ENCODE peak calls at places on chromosomes 2 and 18, in ten cellular contexts. P, O, Q, D, C, I, V, L, F and G are unnamed samples.

GRCh38 chr2:210502997-210503621 is 26.6 kb upstream of the LANCL1 start:
- DNase-seq in P (peak), O (peak), Q (peak), D (peak), C (no peak), I (peak), V (no peak), L (no peak), F (no peak), G (peak)

GRCh38 chr2:200655918-200656580 is 70.2 kb downstream of the AOX1 start:
- DNase-seq in P (peak), O (no peak), Q (peak), D (peak), C (no peak), I (peak), V (no peak), L (no peak), F (no peak), G (peak)

GRCh38 chr2:237894396-237894979 is 35.1 kb downstream of the RAMP1 start:
- DNase-seq in P (no peak), O (no peak), Q (no peak), D (no peak), C (no peak), I (no peak), V (no peak), L (peak), F (no peak), G (no peak)

GRCh38 chr2:174023591-174024523 is 58.7 kb upstream of the SP3 start:
- DNase-seq in P (peak), O (peak), Q (peak), D (peak), C (no peak), I (peak), V (no peak), L (peak), F (no peak), G (peak)

GRCh38 chr2:60438136-60438535 is 115.3 kb downstream of the BCL11A start:
- DNase-seq in P (no peak), O (no peak), Q (no peak), D (no peak), C (no peak), I (no peak), V (no peak), L (no peak), F (no peak), G (no peak)

GRCh38 chr2:238644095-238645081 is 203.5 kb upstream of the TWIST2 start:
- DNase-seq in P (peak), O (no peak), Q (peak), D (peak), C (no peak), I (peak), V (peak), L (no peak), F (no peak), G (peak)

GRCh38 chr2:197947219-197947757 is 142.9 kb downstream of the PLCL1 start:
- DNase-seq in P (no peak), O (no peak), Q (no peak), D (no peak), C (no peak), I (no peak), V (no peak), L (no peak), F (no peak), G (no peak)

GRCh38 chr2:209463835-209464234 is 40.0 kb downstream of the MAP2 start:
- DNase-seq in P (no peak), O (no peak), Q (no peak), D (no peak), C (no peak), I (no peak), V (no peak), L (no peak), F (no peak), G (no peak)

GRCh38 chr2:201827621-201828020 is 21.3 kb downstream of the CDK15 start:
- DNase-seq in P (peak), O (no peak), Q (no peak), D (no peak), C (no peak), I (no peak), V (no peak), L (no peak), F (no peak), G (no peak)

GRCh38 chr2:27369471-27370025 is 590 bp downstream of the EIF2B4 start:
- DNase-seq in P (peak), O (no peak), Q (peak), D (no peak), C (no peak), I (peak), V (no peak), L (no peak), F (no peak), G (no peak)

GRCh38 chr2:74887961-74888670 is 54.2 kb downstream of the HK2 start:
- DNase-seq in P (peak), O (no peak), Q (peak), D (no peak), C (no peak), I (no peak), V (no peak), L (no peak), F (no peak), G (no peak)

GRCh38 chr2:73359915-73360697 is 25.5 kb upstream of the ALMS1 start:
- DNase-seq in P (peak), O (no peak), Q (peak), D (no peak), C (no peak), I (peak), V (no peak), L (no peak), F (no peak), G (no peak)

GRCh38 chr18:13216732-13217465 is 1.7 kb upstream of the LDLRAD4 start:
- DNase-seq in P (no peak), O (no peak), Q (peak), D (no peak), C (peak), I (no peak), V (no peak), L (peak), F (peak), G (no peak)

GRCh38 chr2:197294260-197294659 is 16.3 kb downstream of the ANKRD44 start:
- DNase-seq in P (no peak), O (no peak), Q (no peak), D (no peak), C (peak), I (no peak), V (no peak), L (no peak), F (no peak), G (no peak)

GRCh38 chr2:45992746-45993475 is 304.3 kb upstream of the EPAS1 start:
- DNase-seq in P (no peak), O (no peak), Q (no peak), D (no peak), C (no peak), I (no peak), V (no peak), L (no peak), F (no peak), G (no peak)

GRCh38 chr18:56475250-56475649 is 163.1 kb downstream of the TXNL1 start:
- DNase-seq in P (no peak), O (no peak), Q (no peak), D (peak), C (no peak), I (no peak), V (no peak), L (no peak), F (no peak), G (no peak)

GRCh38 chr2:67604360-67604759 is 207.2 kb downstream of the ETAA1 start:
- DNase-seq in P (peak), O (no peak), Q (peak), D (no peak), C (no peak), I (no peak), V (no peak), L (no peak), F (no peak), G (no peak)

GRCh38 chr2:168490015-168490874 is 34.2 kb downstream of the CERS6 start:
- DNase-seq in P (no peak), O (no peak), Q (peak), D (no peak), C (peak), I (peak), V (no peak), L (no peak), F (no peak), G (no peak)

GRCh38 chr2:241300000-241300399 is 15.5 kb downstream of the HDLBP start:
- DNase-seq in P (no peak), O (no peak), Q (no peak), D (no peak), C (peak), I (no peak), V (no peak), L (no peak), F (no peak), G (no peak)

GRCh38 chr2:169822036-169822435 is 2.7 kb downstream of the METTL5 start:
- DNase-seq in P (peak), O (no peak), Q (no peak), D (no peak), C (no peak), I (peak), V (no peak), L (no peak), F (no peak), G (no peak)

GRCh38 chr2:29747786-29748470 is 173.5 kb downstream of the ALK start:
- DNase-seq in P (peak), O (no peak), Q (peak), D (peak), C (no peak), I (peak), V (no peak), L (no peak), F (no peak), G (peak)

GRCh38 chr18:50097702-50098101 is 97.2 kb downstream of the MYO5B start:
- DNase-seq in P (no peak), O (no peak), Q (no peak), D (no peak), C (no peak), I (no peak), V (no peak), L (no peak), F (no peak), G (no peak)

GRCh38 chr2:38092196-38092902 is 16.4 kb upstream of the CYP1B1 start:
- DNase-seq in P (peak), O (no peak), Q (peak), D (peak), C (no peak), I (peak), V (no peak), L (no peak), F (no peak), G (peak)

GRCh38 chr2:74876081-74876886 is 42.4 kb downstream of the HK2 start:
- DNase-seq in P (peak), O (no peak), Q (peak), D (no peak), C (peak), I (peak), V (no peak), L (no peak), F (no peak), G (peak)

GRCh38 chr18:76058146-76058545 is 436.9 kb downstream of the ZNF516 start:
- DNase-seq in P (no peak), O (no peak), Q (no peak), D (no peak), C (no peak), I (no peak), V (no peak), L (no peak), F (no peak), G (no peak)

GRCh38 chr18:11497585-11497984 is 111.8 kb upstream of the SLC35G4 start:
- DNase-seq in P (peak), O (no peak), Q (peak), D (no peak), C (no peak), I (peak), V (no peak), L (no peak), F (no peak), G (no peak)

GRCh38 chr18:58789856-58790255 is 74.8 kb upstream of the ZNF532 start:
- DNase-seq in P (no peak), O (peak), Q (peak), D (no peak), C (no peak), I (peak), V (no peak), L (no peak), F (no peak), G (no peak)

GRCh38 chr2:25401307-25402021 is 59.7 kb upstream of the DNMT3A start:
- DNase-seq in P (no peak), O (no peak), Q (no peak), D (no peak), C (no peak), I (no peak), V (no peak), L (no peak), F (no peak), G (no peak)

GRCh38 chr18:72828601-72829000 is 39.2 kb downstream of the NETO1 start:
- DNase-seq in P (no peak), O (no peak), Q (no peak), D (no peak), C (no peak), I (no peak), V (no peak), L (no peak), F (no peak), G (no peak)

GRCh38 chr2:231987088-231987788 is 25.7 kb downstream of the DIS3L2 start:
- DNase-seq in P (peak), O (no peak), Q (peak), D (no peak), C (no peak), I (peak), V (no peak), L (no peak), F (no peak), G (peak)

GRCh38 chr18:55323051-55323994 is 264.7 kb downstream of the TCF4 start:
- DNase-seq in P (peak), O (no peak), Q (peak), D (no peak), C (no peak), I (peak), V (no peak), L (no peak), F (no peak), G (no peak)

GRCh38 chr2:42954227-42954962 is 162.0 kb upstream of the HAAO start:
- DNase-seq in P (peak), O (no peak), Q (no peak), D (no peak), C (no peak), I (peak), V (no peak), L (no peak), F (peak), G (no peak)

GRCh38 chr2:224948005-224948404 is 94.3 kb downstream of the DOCK10 start:
- DNase-seq in P (no peak), O (no peak), Q (no peak), D (no peak), C (no peak), I (no peak), V (no peak), L (no peak), F (no peak), G (no peak)

GRCh38 chr2:71461304-71461671 is 7.9 kb downstream of the DYSF start:
- DNase-seq in P (no peak), O (no peak), Q (no peak), D (no peak), C (peak), I (no peak), V (no peak), L (no peak), F (no peak), G (no peak)

GRCh38 chr2:71460056-71460455 is 6.7 kb downstream of the DYSF start:
- DNase-seq in P (no peak), O (no peak), Q (no peak), D (no peak), C (no peak), I (no peak), V (no peak), L (no peak), F (no peak), G (no peak)

GRCh38 chr2:71459084-71459431 is 5.7 kb downstream of the DYSF start:
- DNase-seq in P (no peak), O (no peak), Q (no peak), D (no peak), C (no peak), I (no peak), V (no peak), L (no peak), F (no peak), G (no peak)

GRCh38 chr2:71462056-71462605 is 8.8 kb downstream of the DYSF start:
- DNase-seq in P (no peak), O (no peak), Q (no peak), D (no peak), C (peak), I (no peak), V (no peak), L (no peak), F (no peak), G (no peak)

DNA sequence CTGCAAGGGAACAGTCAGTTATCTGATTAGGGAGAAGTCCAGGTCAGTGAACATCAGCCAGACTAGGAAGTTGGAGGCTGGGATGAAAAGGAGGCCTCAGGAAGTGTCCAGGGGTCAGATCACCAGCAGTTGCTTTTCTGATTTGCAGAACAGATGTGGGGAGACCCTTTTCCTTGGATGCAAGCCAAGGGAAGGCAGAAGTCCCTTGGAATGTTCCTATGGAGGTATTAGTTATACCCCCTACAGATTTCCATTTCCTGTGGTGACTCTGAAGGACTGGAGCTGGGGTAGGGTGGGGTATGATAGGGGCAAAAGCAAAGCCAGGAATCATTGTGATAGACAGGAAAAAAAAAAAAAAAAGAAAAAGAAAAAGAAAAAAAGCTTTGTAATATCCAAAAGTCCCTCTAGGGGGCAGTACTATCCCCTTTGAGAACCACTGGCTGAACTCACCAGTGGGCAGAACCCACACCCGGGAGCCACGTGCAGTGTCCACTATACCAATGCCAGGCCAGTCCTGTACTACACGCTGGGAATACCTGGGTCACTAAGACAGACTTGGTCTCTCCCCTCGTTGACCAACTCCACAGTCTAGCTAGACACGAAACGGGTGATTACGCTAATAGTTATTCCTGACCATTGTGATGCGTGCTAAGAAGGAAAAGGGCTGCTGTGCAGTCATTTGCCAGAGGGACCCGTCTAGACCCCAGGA is 7.4 kb downstream of the DYSF start:
- DNase-seq in P (peak), O (no peak), Q (peak), D (no peak), C (peak), I (no peak), V (no peak), L (no peak), F (no peak), G (no peak)
- TF ChIP-seq CTCF in P (peak), O (peak), Q (peak), D (peak), C (no peak), I (peak), V (peak), L (no peak), F (peak), G (peak)

GRCh38 chr18:9720327-9720726 is 12.2 kb downstream of the RAB31 start:
- DNase-seq in P (no peak), O (no peak), Q (no peak), D (no peak), C (no peak), I (no peak), V (no peak), L (no peak), F (no peak), G (no peak)

GRCh38 chr18:9721893-9722515 is 13.9 kb downstream of the RAB31 start:
- DNase-seq in P (no peak), O (no peak), Q (no peak), D (no peak), C (no peak), I (no peak), V (peak), L (no peak), F (no peak), G (no peak)

GRCh38 chr18:9719421-9719981 is 11.4 kb downstream of the RAB31 start:
- DNase-seq in P (peak), O (no peak), Q (peak), D (no peak), C (no peak), I (peak), V (no peak), L (peak), F (no peak), G (no peak)

GRCh38 chr18:9724797-9725196 is 16.7 kb downstream of the RAB31 start:
- DNase-seq in P (no peak), O (no peak), Q (no peak), D (no peak), C (no peak), I (no peak), V (no peak), L (no peak), F (no peak), G (no peak)

GRCh38 chr18:9722691-9723090 is 14.6 kb downstream of the RAB31 start:
- DNase-seq in P (no peak), O (no peak), Q (peak), D (no peak), C (no peak), I (no peak), V (no peak), L (no peak), F (no peak), G (no peak)
- TF ChIP-seq CTCF in P (no peak), O (no peak), Q (peak), D (peak), C (no peak), I (no peak), V (no peak), L (no peak), F (no peak), G (no peak)

GRCh38 chr2:83686863-83687262 is 772.2 kb downstream of the SUCLG1 start:
- DNase-seq in P (peak), O (no peak), Q (no peak), D (no peak), C (no peak), I (peak), V (no peak), L (no peak), F (no peak), G (no peak)
- TF ChIP-seq CTCF in P (no peak), O (no peak), Q (no peak), D (no peak), C (no peak), I (no peak), V (no peak), L (no peak), F (no peak), G (no peak)

GRCh38 chr18:53687002-53687401 is 537.5 kb downstream of the MBD2 start:
- DNase-seq in P (peak), O (no peak), Q (no peak), D (no peak), C (no peak), I (no peak), V (no peak), L (no peak), F (no peak), G (no peak)
- TF ChIP-seq CTCF in P (no peak), O (no peak), Q (peak), D (no peak), C (no peak), I (no peak), V (no peak), L (no peak), F (no peak), G (peak)

GRCh38 chr2:120471166-120471565 is 125.2 kb downstream of the INHBB start:
- DNase-seq in P (no peak), O (no peak), Q (no peak), D (no peak), C (no peak), I (no peak), V (no peak), L (peak), F (no peak), G (no peak)
- TF ChIP-seq CTCF in P (no peak), O (no peak), Q (no peak), D (no peak), C (no peak), I (no peak), V (no peak), L (no peak), F (no peak), G (no peak)

GRCh38 chr2:239979243-239980023 is 45.7 kb downstream of the NDUFA10 start:
- DNase-seq in P (peak), O (no peak), Q (peak), D (no peak), C (no peak), I (peak), V (no peak), L (no peak), F (no peak), G (no peak)
- TF ChIP-seq CTCF in P (peak), O (peak), Q (peak), D (peak), C (no peak), I (no peak), V (peak), L (no peak), F (peak), G (peak)

GRCh38 chr2:113078350-113078839 is 10.6 kb downstream of the IL1F10 start:
- DNase-seq in P (peak), O (no peak), Q (no peak), D (no peak), C (no peak), I (peak), V (no peak), L (no peak), F (no peak), G (no peak)
- TF ChIP-seq CTCF in P (no peak), O (no peak), Q (no peak), D (no peak), C (no peak), I (no peak), V (no peak), L (no peak), F (no peak), G (no peak)